ENCODE peak calls at places on chromosomes 6 and 20, in nine cellular contexts. L is spleen, A is bronchial epithelial cell, F is pons, Z is lung, I is endodermal cell, R is A549, H is HepG2, O is HCEC 1CT. Q is an unnamed sample.

GRCh38 chr6:139981810-139982550 is 607.5 kb upstream of the CITED2 start:
- DNase-seq in A (peak), Z (no peak), F (peak), I (peak), R (peak), O (peak), H (no peak), L (no peak), Q (peak)

GRCh38 chr6:165819394-165819793 is 156.4 kb upstream of the PDE10A start:
- DNase-seq in I (peak), F (no peak), R (no peak), L (no peak), Z (no peak), H (no peak), O (no peak), A (no peak), Q (no peak)

GRCh38 chr6:48213076-48213788 is 102.2 kb upstream of the PTCHD4 start:
- DNase-seq in Z (no peak), R (no peak), O (no peak), I (no peak), L (no peak), H (peak), F (no peak), A (peak), Q (no peak)

GRCh38 chr6:152563182-152563581 is 74.0 kb downstream of the SYNE1 start:
- DNase-seq in Z (no peak), F (no peak), I (no peak), L (no peak), O (no peak), A (no peak), R (no peak), H (no peak), Q (no peak)

GRCh38 chr6:26336355-26337198 is 28.4 kb upstream of the BTN3A2 start:
- DNase-seq in F (no peak), L (no peak), Z (no peak), H (no peak), R (no peak), O (peak), A (peak), I (peak), Q (no peak)

GRCh38 chr20:58716476-58717277 is 24.1 kb downstream of the NPEPL1 start:
- DNase-seq in H (peak), R (no peak), L (peak), A (no peak), O (no peak), I (peak), Z (peak), F (peak), Q (no peak)

GRCh38 chr6:167304912-167305311 is 13.8 kb downstream of the UNC93A start:
- DNase-seq in R (no peak), F (no peak), Z (no peak), H (no peak), L (no peak), I (no peak), A (no peak), O (no peak), Q (no peak)

GRCh38 chr20:62350098-62350628 is 16.9 kb downstream of the LAMA5 start:
- DNase-seq in I (peak), F (no peak), L (no peak), A (peak), O (no peak), R (peak), Z (peak), H (no peak), Q (no peak)

GRCh38 chr6:163538331-163538730 is 123.8 kb downstream of the QKI start:
- DNase-seq in L (no peak), O (no peak), A (no peak), I (peak), F (no peak), R (no peak), H (no peak), Z (no peak), Q (no peak)

GRCh38 chr6:68740828-68741500 is 105.9 kb downstream of the ADGRB3 start:
- DNase-seq in F (no peak), L (no peak), R (no peak), A (no peak), I (no peak), Z (no peak), O (no peak), H (no peak), Q (no peak)

Q was measured in SK-MEL-5.